ENCODE peak calls at places on chromosome 21, in five cellular contexts. One of them, this sample, is unnamed.

GRCh38 chr21:40166291-40166843 is 299.1 kb downstream of the PCP4 start:
- DNase-seq in GM12878: no peak
- DNase-seq in HepG2: no peak
- DNase-seq in GM12891: no peak
- DNase-seq in K562: no peak
- DNase-seq in this sample: no peak

GRCh38 chr21:46661211-46661625 is 25.7 kb downstream of the PRMT2 start:
- DNase-seq in K562: no peak
- DNase-seq in GM12891: peak
- DNase-seq in HepG2: no peak
- DNase-seq in GM12878: no peak
- DNase-seq in this sample: peak

GRCh38 chr21:43361127-43361492 is 65.8 kb downstream of the SIK1 start:
- DNase-seq in GM12878: no peak
- DNase-seq in HepG2: no peak
- DNase-seq in GM12891: no peak
- DNase-seq in K562: no peak
- DNase-seq in this sample: no peak

GRCh38 chr21:38478782-38479181 is 19.5 kb downstream of the ERG start:
- DNase-seq in GM12891: no peak
- DNase-seq in K562: no peak
- DNase-seq in HepG2: no peak
- DNase-seq in GM12878: no peak
- DNase-seq in this sample: no peak

GRCh38 chr21:37028579-37028978 is 22.1 kb downstream of the RIPPLY3 start:
- DNase-seq in HepG2: no peak
- DNase-seq in GM12878: no peak
- DNase-seq in K562: no peak
- DNase-seq in GM12891: no peak
- DNase-seq in this sample: no peak

GRCh38 chr21:15820327-15820726 is 90.5 kb downstream of the USP25 start:
- DNase-seq in GM12891: no peak
- DNase-seq in GM12878: no peak
- DNase-seq in K562: no peak
- DNase-seq in HepG2: no peak
- DNase-seq in this sample: no peak

GRCh38 chr21:44647222-44647552 is 973 bp downstream of the KRTAP10-11 start:
- DNase-seq in HepG2: no peak
- DNase-seq in GM12878: no peak
- DNase-seq in K562: no peak
- DNase-seq in GM12891: no peak
- DNase-seq in this sample: no peak

GRCh38 chr21:33848252-33848953 is 67.2 kb downstream of the ATP5PO start:
- DNase-seq in K562: no peak
- DNase-seq in GM12878: no peak
- DNase-seq in GM12891: no peak
- DNase-seq in HepG2: no peak
- DNase-seq in this sample: no peak

GRCh38 chr21:36396971-36397370 is 11.8 kb downstream of the CHAF1B start:
- DNase-seq in GM12878: no peak
- DNase-seq in GM12891: no peak
- DNase-seq in K562: peak
- DNase-seq in HepG2: no peak
- DNase-seq in this sample: no peak

GRCh38 chr21:27586986-27587385 is 620.1 kb upstream of the ADAMTS5 start:
- DNase-seq in K562: no peak
- DNase-seq in HepG2: no peak
- DNase-seq in GM12891: no peak
- DNase-seq in GM12878: no peak
- DNase-seq in this sample: no peak

GRCh38 chr21:44820851-44821250 is 3.0 kb upstream of the SUMO3 start:
- DNase-seq in GM12891: no peak
- DNase-seq in K562: no peak
- DNase-seq in GM12878: no peak
- DNase-seq in HepG2: no peak
- DNase-seq in this sample: no peak

GRCh38 chr21:44495641-44496040 is 40.3 kb downstream of the LRRC3 start:
- DNase-seq in GM12878: no peak
- DNase-seq in HepG2: no peak
- DNase-seq in GM12891: no peak
- DNase-seq in K562: no peak
- DNase-seq in this sample: no peak

GRCh38 chr21:14403681-14404318 is 20.9 kb upstream of the HSPA13 start:
- DNase-seq in GM12891: no peak
- DNase-seq in HepG2: peak
- DNase-seq in K562: peak
- DNase-seq in GM12878: peak
- DNase-seq in this sample: no peak

GRCh38 chr21:25913488-25913887 is 178.7 kb downstream of the GABPA start:
- DNase-seq in HepG2: no peak
- DNase-seq in K562: no peak
- DNase-seq in GM12878: no peak
- DNase-seq in GM12891: no peak
- DNase-seq in this sample: no peak

GRCh38 chr21:39000496-39000895 is 182.8 kb downstream of the PSMG1 start:
- DNase-seq in K562: no peak
- DNase-seq in HepG2: no peak
- DNase-seq in GM12878: no peak
- DNase-seq in GM12891: no peak
- DNase-seq in this sample: no peak

GRCh38 chr21:38359835-38360234 is 103.0 kb downstream of the KCNJ15 start:
- DNase-seq in GM12891: no peak
- DNase-seq in K562: no peak
- DNase-seq in HepG2: no peak
- DNase-seq in GM12878: no peak
- DNase-seq in this sample: no peak

GRCh38 chr21:38533887-38534286 is 35.6 kb upstream of the ERG start:
- DNase-seq in GM12891: no peak
- DNase-seq in HepG2: no peak
- DNase-seq in K562: no peak
- DNase-seq in GM12878: no peak
- DNase-seq in this sample: no peak

GRCh38 chr21:32425628-32426027 is 13.1 kb downstream of the EVA1C start:
- DNase-seq in GM12891: no peak
- DNase-seq in GM12878: no peak
- DNase-seq in K562: no peak
- DNase-seq in HepG2: no peak
- DNase-seq in this sample: no peak

GRCh38 chr21:37886120-37886519 is 30.1 kb downstream of the KCNJ6 start:
- DNase-seq in HepG2: no peak
- DNase-seq in GM12878: no peak
- DNase-seq in GM12891: no peak
- DNase-seq in K562: no peak
- DNase-seq in this sample: no peak

GRCh38 chr21:25887166-25887565 is 152.4 kb downstream of the GABPA start:
- DNase-seq in HepG2: no peak
- DNase-seq in K562: no peak
- DNase-seq in GM12891: no peak
- DNase-seq in GM12878: no peak
- DNase-seq in this sample: no peak

GRCh38 chr21:37899141-37899540 is 17.1 kb downstream of the KCNJ6 start:
- DNase-seq in HepG2: no peak
- DNase-seq in GM12878: no peak
- DNase-seq in GM12891: no peak
- DNase-seq in K562: no peak
- DNase-seq in this sample: no peak

GRCh38 chr21:28798798-28799197 is 193.9 kb downstream of the LTN1 start:
- DNase-seq in K562: no peak
- DNase-seq in HepG2: no peak
- DNase-seq in GM12891: no peak
- DNase-seq in GM12878: no peak
- DNase-seq in this sample: no peak

GRCh38 chr21:44594406-44594916 is 2.2 kb upstream of the KRTAP10-6 start:
- DNase-seq in K562: no peak
- DNase-seq in GM12878: no peak
- DNase-seq in HepG2: no peak
- DNase-seq in GM12891: no peak
- DNase-seq in this sample: no peak

GRCh38 chr21:32770514-32771133 is 931 bp downstream of the PAXBP1 start:
- DNase-seq in GM12878: no peak
- DNase-seq in HepG2: peak
- DNase-seq in K562: peak
- DNase-seq in GM12891: no peak
- DNase-seq in this sample: no peak

GRCh38 chr21:41953831-41954653 is at the start of gene C2CD2:
- DNase-seq in GM12878: no peak
- DNase-seq in GM12891: peak
- DNase-seq in HepG2: peak
- DNase-seq in K562: peak
- DNase-seq in this sample: peak
- TF ChIP-seq POLR2A in GM12878: peak
- TF ChIP-seq POLR2A in GM12891: no peak
- TF ChIP-seq POLR2A in HepG2: no peak
- TF ChIP-seq POLR2A in K562: no peak
- TF ChIP-seq POLR2A in this sample: peak

DNA sequence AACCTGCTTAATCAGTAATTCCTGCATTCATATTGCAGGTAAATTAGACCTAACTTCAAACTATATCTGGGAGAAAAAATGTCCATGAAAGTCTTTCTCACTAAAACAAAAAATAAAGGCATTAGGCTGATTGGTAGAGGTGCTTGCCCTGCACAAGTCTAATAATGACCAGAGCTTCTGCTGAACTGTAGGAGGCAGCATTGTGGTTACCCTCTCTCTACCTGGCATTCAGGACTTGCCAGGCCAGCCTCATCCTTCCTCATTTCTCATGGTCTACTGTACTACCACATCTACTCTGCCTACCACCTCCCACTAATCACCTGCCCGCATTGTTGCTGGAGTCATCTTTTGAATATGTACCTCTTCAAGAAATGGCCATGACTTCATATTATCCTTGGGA is 60.8 kb upstream of the KRTAP11-1 start:
- DNase-seq in HepG2: no peak
- DNase-seq in K562: no peak
- DNase-seq in GM12891: no peak
- DNase-seq in GM12878: no peak
- DNase-seq in this sample: no peak
- TF ChIP-seq TAF1 in HepG2: no peak
- TF ChIP-seq TAF1 in K562: no peak
- TF ChIP-seq TAF1 in GM12891: no peak
- TF ChIP-seq TAF1 in GM12878: no peak
- TF ChIP-seq TAF1 in this sample: no peak

GRCh38 chr21:20998456-20998789 is 214 bp downstream of the NCAM2 start:
- DNase-seq in GM12878: no peak
- DNase-seq in HepG2: no peak
- DNase-seq in K562: no peak
- DNase-seq in GM12891: no peak
- DNase-seq in this sample: no peak
- TF ChIP-seq POLR2A in GM12878: no peak
- TF ChIP-seq POLR2A in HepG2: no peak
- TF ChIP-seq POLR2A in K562: no peak
- TF ChIP-seq POLR2A in GM12891: no peak
- TF ChIP-seq POLR2A in this sample: no peak

GRCh38 chr21:41631564-41632461 is 123.9 kb upstream of the TMPRSS2 start:
- DNase-seq in HepG2: no peak
- DNase-seq in GM12891: no peak
- DNase-seq in K562: no peak
- DNase-seq in GM12878: no peak
- DNase-seq in this sample: no peak
- TF ChIP-seq TAF1 in HepG2: no peak
- TF ChIP-seq TAF1 in GM12891: no peak
- TF ChIP-seq TAF1 in K562: no peak
- TF ChIP-seq TAF1 in GM12878: no peak
- TF ChIP-seq TAF1 in this sample: no peak

GRCh38 chr21:34878501-34878900 is 170.6 kb downstream of the RUNX1 start:
- DNase-seq in HepG2: peak
- DNase-seq in GM12891: no peak
- DNase-seq in GM12878: no peak
- DNase-seq in K562: no peak
- DNase-seq in this sample: no peak
- TF ChIP-seq POLR2A in HepG2: no peak
- TF ChIP-seq POLR2A in GM12891: no peak
- TF ChIP-seq POLR2A in GM12878: no peak
- TF ChIP-seq POLR2A in K562: no peak
- TF ChIP-seq POLR2A in this sample: no peak

DNA sequence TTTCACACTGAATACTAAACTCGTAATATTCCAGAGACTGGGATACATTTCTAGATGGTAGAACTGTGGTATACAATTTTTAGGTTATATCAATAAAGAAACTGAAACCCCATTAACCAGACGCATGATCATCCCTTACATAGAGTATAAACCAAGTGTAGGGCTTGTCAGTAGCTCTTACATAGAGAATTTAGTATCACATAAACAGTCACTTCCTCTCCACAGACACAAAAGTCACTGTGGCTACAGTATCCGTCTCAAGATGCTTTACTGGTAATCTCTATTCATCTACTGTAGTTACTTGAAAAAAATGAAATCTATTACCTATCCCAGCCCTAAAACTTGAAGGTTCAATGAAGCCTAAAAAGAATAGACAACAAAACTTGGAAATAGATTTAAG is 252.3 kb upstream of the TMPRSS15 start:
- DNase-seq in K562: no peak
- DNase-seq in HepG2: no peak
- DNase-seq in GM12891: no peak
- DNase-seq in GM12878: no peak
- DNase-seq in this sample: no peak
- TF ChIP-seq TAF1 in K562: no peak
- TF ChIP-seq TAF1 in HepG2: no peak
- TF ChIP-seq TAF1 in GM12891: no peak
- TF ChIP-seq TAF1 in GM12878: no peak
- TF ChIP-seq TAF1 in this sample: no peak

This sample was measured in GM12892.